ENCODE peak calls at places on chromosomes 4 and X, in seven cellular contexts. Q, N, G, J, T, P and E are unnamed samples.

GRCh38 chr4:109164011-109164410 is 138.4 kb downstream of the COL25A1 start:
- DNase-seq in N (peak), G (no peak), Q (peak), P (peak), J (no peak), T (peak), E (peak)

GRCh38 chrX:77564824-77565223 is 117.6 kb downstream of the FGF16 start:
- DNase-seq in T (peak), G (no peak), N (peak), Q (no peak), J (no peak), P (no peak), E (no peak)

GRCh38 chr4:181939199-181939945 is 303.8 kb upstream of the TENM3 start:
- DNase-seq in Q (no peak), T (no peak), P (peak), N (peak), J (no peak), G (no peak), E (no peak)

GRCh38 chrX:85897376-85898110 is 149.8 kb downstream of the CHM start:
- DNase-seq in Q (no peak), G (no peak), J (no peak), N (no peak), T (peak), P (no peak), E (no peak)

GRCh38 chr4:32140636-32141035 is 1420.5 kb downstream of the PCDH7 start:
- DNase-seq in Q (peak), P (peak), T (peak), J (no peak), N (peak), G (no peak), E (no peak)

GRCh38 chrX:9342581-9343051 is 122.2 kb upstream of the TBL1X start:
- DNase-seq in J (peak), T (peak), P (peak), G (peak), N (peak), Q (no peak), E (peak)

GRCh38 chr4:114052227-114052626 is 72.8 kb upstream of the ARSJ start:
- DNase-seq in T (no peak), P (no peak), Q (no peak), J (no peak), G (no peak), N (no peak), E (no peak)

GRCh38 chrX:53714580-53715335 is 28.2 kb upstream of the HUWE1 start:
- DNase-seq in J (no peak), Q (peak), T (no peak), G (no peak), P (peak), N (peak), E (no peak)

GRCh38 chr4:137623013-137623412 is 90.7 kb upstream of the PCDH18 start:
- DNase-seq in T (peak), G (no peak), Q (no peak), P (no peak), N (no peak), J (no peak), E (peak)

GRCh38 chr4:87391783-87392054 is 731 bp upstream of the HSD17B11 start:
- DNase-seq in P (no peak), T (no peak), Q (no peak), J (no peak), N (no peak), G (no peak), E (no peak)

GRCh38 chrX:12138366-12139313 is at the start of gene FRMPD4:
- DNase-seq in P (peak), Q (no peak), T (no peak), N (peak), G (peak), J (peak), E (peak)

GRCh38 chr4:73763877-73764276 is 23.5 kb downstream of the CXCL8 start:
- DNase-seq in G (no peak), P (no peak), J (no peak), N (no peak), T (no peak), Q (no peak), E (no peak)

GRCh38 chr4:79174855-79175254 is 151.0 kb downstream of the NAA11 start:
- DNase-seq in N (no peak), J (no peak), G (no peak), Q (no peak), T (no peak), P (no peak), E (no peak)

GRCh38 chr4:77251751-77252150 is 94.7 kb downstream of the CCNG2 start:
- DNase-seq in G (no peak), Q (no peak), P (no peak), J (no peak), N (no peak), T (no peak), E (no peak)

GRCh38 chrX:2638279-2638678 is 52.8 kb upstream of the CD99 start:
- DNase-seq in Q (no peak), N (no peak), J (no peak), T (no peak), P (peak), G (no peak), E (no peak)

GRCh38 chr4:11106769-11107168 is 321.9 kb downstream of the HS3ST1 start:
- DNase-seq in T (peak), G (no peak), P (no peak), N (no peak), Q (no peak), J (no peak), E (no peak)

GRCh38 chr4:11111370-11111769 is 317.3 kb downstream of the HS3ST1 start:
- DNase-seq in P (no peak), G (no peak), T (no peak), N (no peak), Q (no peak), J (no peak), E (no peak)

GRCh38 chr4:11106190-11106589 is 322.5 kb downstream of the HS3ST1 start:
- DNase-seq in N (no peak), J (no peak), P (no peak), Q (no peak), G (no peak), T (peak), E (no peak)

DNA sequence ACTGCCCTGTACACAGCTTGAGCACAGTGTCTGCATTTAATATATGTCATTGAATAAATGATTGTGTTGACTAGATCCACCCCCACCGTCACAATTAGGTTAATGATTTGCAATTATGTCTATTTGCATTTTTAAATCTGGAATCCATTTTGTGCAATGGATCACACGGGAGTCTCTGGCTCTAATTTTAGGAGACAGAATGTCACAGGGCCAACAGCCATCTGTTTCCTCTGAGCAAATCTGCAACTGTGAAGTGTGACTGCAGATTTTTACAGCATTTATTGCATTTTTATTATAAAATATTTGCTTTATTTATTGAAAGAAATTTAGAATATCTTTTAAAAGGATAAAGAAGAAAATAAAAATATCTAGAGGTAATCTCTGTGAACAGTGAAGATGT is 316.8 kb downstream of the HS3ST1 start:
- DNase-seq in T (no peak), N (no peak), G (no peak), Q (no peak), J (no peak), P (no peak), E (no peak)
- H3K4ac ChIP-seq in T (no peak), N (no peak), G (no peak), Q (no peak), J (no peak), P (no peak), E (no peak)

GRCh38 chr4:64016893-64017292 is 392.4 kb downstream of the TECRL start:
- DNase-seq in N (no peak), J (no peak), P (no peak), G (no peak), T (no peak), Q (no peak), E (no peak)
- H2BK120ac ChIP-seq in N (no peak), J (no peak), P (no peak), G (no peak), T (no peak), Q (no peak), E (no peak)

DNA sequence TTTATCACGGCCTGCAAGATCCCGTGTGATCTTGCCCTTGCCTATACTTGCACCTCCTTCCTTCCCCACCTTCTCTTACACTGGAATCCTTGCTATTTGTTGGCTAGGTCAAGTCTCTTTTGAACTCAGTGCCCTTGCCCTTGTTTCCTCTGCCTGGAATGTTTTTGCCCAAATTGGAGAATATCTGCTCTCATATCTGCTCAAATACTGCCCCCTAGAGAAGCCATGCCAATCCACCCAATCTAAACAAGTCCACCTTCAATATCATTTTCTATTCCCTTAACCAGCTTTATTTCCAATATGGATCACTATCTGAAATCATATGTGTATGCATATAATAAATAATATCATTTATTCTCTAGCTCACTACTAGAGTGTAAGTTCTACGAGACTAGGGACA is 1044.2 kb upstream of the FTHL17 start:
- DNase-seq in Q (no peak), N (no peak), J (no peak), G (no peak), P (peak), T (no peak), E (no peak)
- H3K4ac ChIP-seq in Q (no peak), N (no peak), J (no peak), G (no peak), P (no peak), T (no peak), E (no peak)

DNA sequence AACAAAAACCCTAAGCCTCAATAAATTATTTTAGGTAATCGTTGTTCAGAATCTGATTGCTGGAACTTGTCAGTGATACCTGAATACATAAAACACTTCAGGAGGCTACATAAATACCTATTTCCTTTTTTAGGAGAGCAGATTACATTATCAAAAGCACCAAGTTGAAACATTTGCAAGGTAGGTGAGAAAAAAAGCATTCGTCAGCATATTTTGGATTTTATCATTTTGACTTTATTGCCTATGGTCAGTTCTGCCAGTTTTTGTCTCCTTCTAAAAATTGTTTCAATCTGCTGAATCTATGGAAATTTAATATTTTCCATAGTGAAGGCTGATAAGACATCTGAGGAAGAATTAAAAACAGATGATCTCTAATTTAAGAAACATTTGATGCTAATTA is 16.5 kb upstream of the MAD2L1 start:
- DNase-seq in Q (no peak), J (no peak), P (no peak), G (no peak), N (no peak), T (no peak), E (no peak)
- H2BK120ac ChIP-seq in Q (no peak), J (no peak), P (no peak), G (no peak), N (no peak), T (no peak), E (no peak)

DNA sequence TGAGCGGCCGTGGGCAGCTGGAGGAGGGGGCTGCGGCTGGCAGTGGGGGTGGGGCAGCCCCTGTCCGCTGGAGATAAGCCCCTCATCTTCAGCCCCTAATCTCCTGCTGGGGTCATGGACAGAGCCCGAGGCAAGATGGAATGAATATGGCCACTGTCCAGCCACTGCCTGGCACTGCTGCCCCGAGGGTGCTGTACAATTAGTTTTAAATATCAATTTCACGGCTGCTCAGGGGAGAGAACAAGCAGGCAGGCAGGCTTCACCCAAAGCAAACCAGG is 64.1 kb upstream of the NKX1-1 start:
- DNase-seq in Q (no peak), N (no peak), J (no peak), G (no peak), T (no peak), P (no peak), E (no peak)
- H3K4ac ChIP-seq in Q (no peak), N (no peak), J (no peak), G (no peak), T (no peak), P (no peak), E (no peak)

GRCh38 chrX:102714994-102715393 is 2.7 kb downstream of the GPRASP2 start:
- DNase-seq in N (no peak), G (peak), J (peak), P (peak), T (no peak), Q (no peak), E (no peak)
- H2BK120ac ChIP-seq in N (no peak), G (no peak), J (no peak), P (no peak), T (no peak), Q (no peak), E (no peak)

GRCh38 chr4:80409798-80410197 is 74.3 kb downstream of the CFAP299 start:
- DNase-seq in G (no peak), J (no peak), N (no peak), T (no peak), Q (no peak), P (no peak), E (no peak)
- H3K4ac ChIP-seq in G (no peak), J (no peak), N (no peak), T (no peak), Q (no peak), P (no peak), E (no peak)

GRCh38 chrX:109776986-109777385 is 43.9 kb upstream of the ACSL4 start:
- DNase-seq in Q (no peak), G (no peak), P (no peak), T (no peak), N (no peak), J (no peak), E (no peak)
- H2BK120ac ChIP-seq in Q (no peak), G (no peak), P (no peak), T (no peak), N (no peak), J (no peak), E (no peak)

DNA sequence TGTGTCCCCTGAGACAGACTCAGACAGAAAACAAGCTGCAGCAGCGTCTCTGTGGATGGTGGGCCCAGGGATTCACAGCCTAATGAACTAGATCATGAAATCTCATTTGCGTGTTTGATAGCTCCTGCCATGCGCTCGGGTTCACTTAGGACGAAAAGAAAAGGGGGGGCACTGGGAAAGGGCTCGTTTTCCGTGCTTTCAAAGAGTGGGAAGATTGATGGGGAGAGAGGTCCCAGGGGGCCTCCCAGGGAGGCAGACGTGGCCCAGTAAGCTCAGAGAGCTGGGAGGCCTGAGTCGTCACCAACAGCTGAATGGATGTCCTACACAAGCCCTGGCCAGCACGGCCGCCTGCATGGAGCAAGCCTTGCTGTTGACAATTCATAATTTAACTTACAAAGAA is 446.9 kb downstream of the BCOR start:
- DNase-seq in J (no peak), P (no peak), Q (no peak), N (no peak), T (no peak), G (no peak), E (no peak)
- H3K4ac ChIP-seq in J (no peak), P (no peak), Q (no peak), N (no peak), T (no peak), G (no peak), E (no peak)

GRCh38 chr4:115688961-115689360 is 575.5 kb upstream of the NDST4 start:
- DNase-seq in T (no peak), J (no peak), G (no peak), N (no peak), P (no peak), Q (no peak), E (no peak)
- H2BK120ac ChIP-seq in T (no peak), J (no peak), G (no peak), N (no peak), P (no peak), Q (no peak), E (no peak)